ENCODE peak calls at places on chromosomes 1 and 21, in five cellular contexts. One of them, this sample, is unnamed. For H3K36me3, the result is how much of the 10 kb centered on the place peaks cover.

GRCh38 chr21:34521561-34521960 is 9.6 kb upstream of the KCNE1 start:
- DNase-seq in endodermal cell: no peak
- DNase-seq in suprapubic skin: no peak
- DNase-seq in heart left ventricle: no peak
- DNase-seq in IMR-90: no peak
- DNase-seq in this sample: no peak

GRCh38 chr1:170221031-170221430 is 75.3 kb downstream of the NTMT2 start:
- DNase-seq in heart left ventricle: peak
- DNase-seq in suprapubic skin: no peak
- DNase-seq in endodermal cell: no peak
- DNase-seq in IMR-90: no peak
- DNase-seq in this sample: no peak

GRCh38 chr1:29453502-29454240 is 217.3 kb downstream of the PTPRU start:
- DNase-seq in heart left ventricle: no peak
- DNase-seq in endodermal cell: peak
- DNase-seq in suprapubic skin: peak
- DNase-seq in IMR-90: peak
- DNase-seq in this sample: no peak

GRCh38 chr1:52098139-52098871 is 42.2 kb downstream of the BTF3L4 start:
- DNase-seq in endodermal cell: no peak
- DNase-seq in IMR-90: no peak
- DNase-seq in heart left ventricle: no peak
- DNase-seq in suprapubic skin: no peak
- DNase-seq in this sample: no peak

GRCh38 chr1:8871539-8871935 is 6.9 kb downstream of the ENO1 start:
- DNase-seq in endodermal cell: peak
- DNase-seq in heart left ventricle: no peak
- DNase-seq in suprapubic skin: no peak
- DNase-seq in IMR-90: no peak
- DNase-seq in this sample: no peak

GRCh38 chr1:47894718-47895393 is 102.3 kb downstream of the TRABD2B start:
- DNase-seq in suprapubic skin: no peak
- DNase-seq in IMR-90: peak
- DNase-seq in endodermal cell: peak
- DNase-seq in heart left ventricle: no peak
- DNase-seq in this sample: no peak

GRCh38 chr1:184118051-184118450 is 66.5 kb downstream of the TSEN15 start:
- DNase-seq in suprapubic skin: no peak
- DNase-seq in endodermal cell: no peak
- DNase-seq in heart left ventricle: no peak
- DNase-seq in IMR-90: peak
- DNase-seq in this sample: no peak

GRCh38 chr1:54724771-54725170 is 9.1 kb downstream of the TTC4 start:
- DNase-seq in endodermal cell: no peak
- DNase-seq in IMR-90: no peak
- DNase-seq in suprapubic skin: no peak
- DNase-seq in heart left ventricle: no peak
- DNase-seq in this sample: no peak

GRCh38 chr1:159854101-159854692 is 8.3 kb downstream of the VSIG8 start:
- DNase-seq in IMR-90: no peak
- DNase-seq in suprapubic skin: peak
- DNase-seq in endodermal cell: peak
- DNase-seq in heart left ventricle: peak
- DNase-seq in this sample: no peak

GRCh38 chr1:23613191-23614126 is 54.2 kb upstream of the ID3 start:
- DNase-seq in suprapubic skin: no peak
- DNase-seq in IMR-90: no peak
- DNase-seq in heart left ventricle: no peak
- DNase-seq in endodermal cell: peak
- DNase-seq in this sample: peak

GRCh38 chr21:45639206-45640000 is 4.1 kb upstream of the PCBP3 start:
- DNase-seq in IMR-90: no peak
- DNase-seq in suprapubic skin: no peak
- DNase-seq in heart left ventricle: no peak
- DNase-seq in endodermal cell: no peak
- DNase-seq in this sample: no peak

GRCh38 chr1:9086060-9086459 is 16.6 kb upstream of the SLC2A5 start:
- DNase-seq in IMR-90: no peak
- DNase-seq in heart left ventricle: no peak
- DNase-seq in suprapubic skin: no peak
- DNase-seq in endodermal cell: no peak
- DNase-seq in this sample: no peak

GRCh38 chr21:46100426-46100825 is 2.5 kb downstream of the COL6A2 start:
- DNase-seq in IMR-90: peak
- DNase-seq in heart left ventricle: peak
- DNase-seq in suprapubic skin: no peak
- DNase-seq in endodermal cell: no peak
- DNase-seq in this sample: no peak

GRCh38 chr1:23134055-23134454 is 34.6 kb downstream of the LUZP1 start:
- DNase-seq in IMR-90: no peak
- DNase-seq in heart left ventricle: no peak
- DNase-seq in suprapubic skin: no peak
- DNase-seq in endodermal cell: no peak
- DNase-seq in this sample: no peak

GRCh38 chr1:54296666-54297065 is 96.7 kb downstream of the MRPL37 start:
- DNase-seq in heart left ventricle: no peak
- DNase-seq in IMR-90: no peak
- DNase-seq in suprapubic skin: no peak
- DNase-seq in endodermal cell: no peak
- DNase-seq in this sample: no peak

GRCh38 chr1:31957701-31958674 is 19.8 kb upstream of the PTP4A2 start:
- DNase-seq in heart left ventricle: peak
- DNase-seq in endodermal cell: no peak
- DNase-seq in suprapubic skin: no peak
- DNase-seq in IMR-90: no peak
- DNase-seq in this sample: peak

GRCh38 chr1:208895171-208895570 is 651.0 kb upstream of the PLXNA2 start:
- DNase-seq in heart left ventricle: no peak
- DNase-seq in suprapubic skin: no peak
- DNase-seq in IMR-90: no peak
- DNase-seq in endodermal cell: no peak
- DNase-seq in this sample: no peak

GRCh38 chr1:66349277-66349676 is 184.7 kb upstream of the SGIP1 start:
- DNase-seq in endodermal cell: no peak
- DNase-seq in heart left ventricle: no peak
- DNase-seq in IMR-90: no peak
- DNase-seq in suprapubic skin: no peak
- DNase-seq in this sample: no peak

GRCh38 chr1:53117836-53118235 is 24.6 kb downstream of the SLC1A7 start:
- DNase-seq in heart left ventricle: no peak
- DNase-seq in suprapubic skin: no peak
- DNase-seq in endodermal cell: no peak
- DNase-seq in IMR-90: no peak
- DNase-seq in this sample: no peak

GRCh38 chr1:53122847-53123461 is 19.5 kb downstream of the SLC1A7 start:
- DNase-seq in suprapubic skin: no peak
- DNase-seq in IMR-90: no peak
- DNase-seq in endodermal cell: peak
- DNase-seq in heart left ventricle: no peak
- DNase-seq in this sample: no peak

GRCh38 chr1:53122194-53122846 is 20.1 kb downstream of the SLC1A7 start:
- DNase-seq in endodermal cell: no peak
- DNase-seq in IMR-90: peak
- DNase-seq in heart left ventricle: peak
- DNase-seq in suprapubic skin: no peak
- DNase-seq in this sample: no peak

GRCh38 chr1:53121319-53122172 is 20.9 kb downstream of the SLC1A7 start:
- DNase-seq in IMR-90: peak
- DNase-seq in heart left ventricle: peak
- DNase-seq in endodermal cell: peak
- DNase-seq in suprapubic skin: no peak
- DNase-seq in this sample: no peak

DNA sequence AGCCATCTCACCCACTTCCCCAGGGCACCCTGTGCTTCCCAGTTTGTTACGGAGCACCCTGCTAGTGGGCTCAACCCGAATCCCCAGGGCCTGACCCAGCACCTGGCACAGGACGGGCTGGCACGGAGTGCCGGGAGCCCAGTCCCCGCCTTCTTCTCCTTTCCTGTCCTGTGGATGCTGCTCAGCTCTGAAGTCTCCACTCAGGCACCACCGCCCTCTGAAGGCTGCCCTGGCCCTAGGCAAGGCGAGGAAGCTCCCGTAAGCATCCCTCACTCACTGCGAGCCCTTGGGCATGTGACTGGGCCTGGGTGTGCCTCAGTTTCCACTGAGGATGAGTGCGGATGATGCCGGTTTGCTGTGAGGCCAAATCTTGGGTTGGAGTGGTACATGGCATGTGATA is 21.8 kb downstream of the SLC1A7 start:
- DNase-seq in heart left ventricle: no peak
- DNase-seq in suprapubic skin: no peak
- DNase-seq in IMR-90: no peak
- DNase-seq in endodermal cell: peak
- DNase-seq in this sample: no peak
- TF ChIP-seq CTCF in heart left ventricle: no peak
- TF ChIP-seq CTCF in suprapubic skin: no peak
- TF ChIP-seq CTCF in IMR-90: no peak
- TF ChIP-seq CTCF in endodermal cell: peak
- TF ChIP-seq CTCF in this sample: no peak

DNA sequence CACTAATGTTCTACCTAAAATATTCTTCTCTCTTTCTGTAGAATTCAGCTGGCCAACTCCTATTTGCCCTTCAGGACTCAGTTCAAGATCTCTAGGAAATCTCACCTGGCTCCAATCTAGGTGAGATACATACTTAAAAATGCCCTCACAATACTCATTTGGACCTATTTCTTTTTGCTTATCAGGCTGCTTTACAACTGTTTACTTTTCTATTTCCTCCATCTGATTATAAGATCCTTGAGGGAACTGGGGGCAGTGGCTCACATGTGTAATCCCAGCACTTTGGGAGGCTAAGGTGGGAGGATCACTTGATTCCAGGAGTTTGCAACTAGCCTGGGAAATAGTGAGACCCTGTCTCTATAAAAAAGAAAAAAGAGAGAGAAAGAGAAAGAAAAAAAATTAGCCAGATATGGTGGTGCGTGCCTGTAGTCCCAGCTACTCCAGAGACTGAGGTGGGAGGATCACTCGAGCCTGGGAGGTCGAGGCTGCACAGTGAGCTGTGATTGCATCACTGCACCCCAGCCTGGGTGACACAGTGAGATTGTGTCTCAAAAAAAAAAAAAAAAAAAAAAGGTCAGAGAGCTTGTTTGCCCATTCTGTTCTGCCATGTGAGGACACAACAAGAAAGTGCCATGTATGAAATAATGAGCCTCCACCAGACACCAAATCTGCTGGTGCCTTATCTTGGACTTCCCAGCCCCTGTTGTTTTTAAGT is 14.8 kb downstream of the EFCAB14 start:
- DNase-seq in suprapubic skin: no peak
- DNase-seq in endodermal cell: no peak
- DNase-seq in heart left ventricle: no peak
- DNase-seq in IMR-90: no peak
- DNase-seq in this sample: no peak
- H3K36me3 ChIP-seq in suprapubic skin: half or more
- H3K36me3 ChIP-seq in endodermal cell: half or more
- H3K36me3 ChIP-seq in heart left ventricle: half or more
- H3K36me3 ChIP-seq in IMR-90: under half
- H3K36me3 ChIP-seq in this sample: under half

GRCh38 chr1:81867235-81867634 is 66.5 kb downstream of the ADGRL2 start:
- DNase-seq in IMR-90: no peak
- DNase-seq in heart left ventricle: no peak
- DNase-seq in suprapubic skin: no peak
- DNase-seq in endodermal cell: no peak
- DNase-seq in this sample: no peak

GRCh38 chr1:81874461-81874860 is 73.7 kb downstream of the ADGRL2 start:
- DNase-seq in suprapubic skin: no peak
- DNase-seq in endodermal cell: no peak
- DNase-seq in IMR-90: no peak
- DNase-seq in heart left ventricle: no peak
- DNase-seq in this sample: no peak

GRCh38 chr1:81873946-81874345 is 73.2 kb downstream of the ADGRL2 start:
- DNase-seq in IMR-90: no peak
- DNase-seq in heart left ventricle: no peak
- DNase-seq in suprapubic skin: no peak
- DNase-seq in endodermal cell: no peak
- DNase-seq in this sample: no peak

GRCh38 chr1:81869286-81869685 is 68.6 kb downstream of the ADGRL2 start:
- DNase-seq in IMR-90: peak
- DNase-seq in endodermal cell: no peak
- DNase-seq in heart left ventricle: no peak
- DNase-seq in suprapubic skin: no peak
- DNase-seq in this sample: no peak
- H3K4me3 ChIP-seq in IMR-90: no peak
- H3K4me3 ChIP-seq in endodermal cell: no peak
- H3K4me3 ChIP-seq in heart left ventricle: no peak
- H3K4me3 ChIP-seq in suprapubic skin: no peak
- H3K4me3 ChIP-seq in this sample: no peak

DNA sequence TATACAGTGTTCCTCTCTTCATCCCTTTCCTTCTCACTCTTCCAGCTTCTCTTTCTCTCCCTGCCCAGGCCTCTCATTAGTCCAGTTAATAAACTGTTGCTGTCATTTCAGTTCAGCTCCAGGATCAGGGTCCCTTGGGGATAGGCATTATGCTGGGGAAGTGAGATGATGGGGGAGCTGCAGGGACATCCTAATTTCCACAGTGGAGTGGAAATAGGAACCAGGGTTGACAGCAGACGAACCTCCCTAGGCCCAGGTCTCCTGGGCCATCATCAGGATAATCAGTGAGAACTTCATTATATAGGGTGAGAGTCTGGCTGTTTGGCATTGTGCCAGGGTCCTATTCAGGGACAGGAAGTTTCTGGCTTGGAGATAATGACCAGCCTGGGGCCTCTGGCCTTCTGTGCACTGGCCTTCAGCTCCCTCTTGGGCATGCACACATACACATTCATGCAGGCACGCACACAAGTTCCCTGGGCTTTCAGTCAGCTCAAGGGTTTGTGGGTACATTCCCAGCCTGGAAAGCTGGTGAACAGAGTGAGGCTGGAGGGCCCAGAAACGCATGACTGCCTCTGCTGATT is 14.0 kb upstream of the LRIG2 start:
- DNase-seq in heart left ventricle: no peak
- DNase-seq in endodermal cell: no peak
- DNase-seq in IMR-90: no peak
- DNase-seq in suprapubic skin: no peak
- DNase-seq in this sample: no peak
- TF ChIP-seq CTCF in heart left ventricle: no peak
- TF ChIP-seq CTCF in endodermal cell: no peak
- TF ChIP-seq CTCF in IMR-90: no peak
- TF ChIP-seq CTCF in suprapubic skin: no peak
- TF ChIP-seq CTCF in this sample: no peak

DNA sequence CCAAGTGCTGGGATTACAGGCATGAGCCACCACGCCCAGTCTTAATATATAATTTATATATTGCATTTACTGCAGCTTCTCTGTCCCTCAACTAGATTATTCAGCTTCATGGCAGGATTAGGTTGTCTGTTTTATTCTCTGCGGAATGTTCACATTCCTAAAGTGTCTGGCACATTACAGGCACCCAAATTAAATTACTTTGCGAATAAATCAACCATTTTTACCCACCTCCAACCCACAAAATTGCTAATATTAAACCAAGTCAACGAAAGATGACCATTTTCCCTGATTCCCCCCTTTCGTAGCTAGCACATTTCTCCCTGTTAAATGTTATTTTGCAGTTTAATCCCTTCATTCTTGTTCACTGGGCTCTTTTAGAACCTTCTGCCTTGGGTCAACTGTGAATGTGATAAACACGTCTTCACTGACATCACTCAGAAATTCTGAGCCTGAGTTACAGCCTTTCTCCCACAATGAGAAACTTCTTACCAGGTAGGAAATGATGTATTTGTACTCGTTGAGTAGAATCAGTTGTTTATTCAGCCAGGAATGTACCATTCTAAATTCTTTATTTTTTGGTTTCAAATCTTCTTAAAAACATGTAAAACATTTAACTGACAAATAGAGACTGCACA is 35.9 kb downstream of the THAP3 start:
- DNase-seq in IMR-90: no peak
- DNase-seq in heart left ventricle: no peak
- DNase-seq in endodermal cell: no peak
- DNase-seq in suprapubic skin: no peak
- DNase-seq in this sample: no peak
- H3K36me3 ChIP-seq in IMR-90: under half
- H3K36me3 ChIP-seq in heart left ventricle: under half
- H3K36me3 ChIP-seq in endodermal cell: under half
- H3K36me3 ChIP-seq in suprapubic skin: under half
- H3K36me3 ChIP-seq in this sample: under half

This sample was measured in GM06990.